ENCODE peak calls at places on chromosome 22, in five cellular contexts. One of them, this sample, is unnamed.

GRCh38 chr22:37362618-37363017 is 64.7 kb downstream of the ELFN2 start:
- DNase-seq in NCI-H1092 treated with DMSO at 0.1 percent for 48 hours: no peak
- DNase-seq in GM19239: no peak
- DNase-seq in Caki2: no peak
- DNase-seq in NCI-H187: no peak
- DNase-seq in this sample: no peak

GRCh38 chr22:27223317-27224177 is 566.2 kb downstream of the MIAT start:
- DNase-seq in NCI-H1092 treated with DMSO at 0.1 percent for 48 hours: no peak
- DNase-seq in GM19239: no peak
- DNase-seq in Caki2: peak; percentile 79
- DNase-seq in NCI-H187: no peak
- DNase-seq in this sample: no peak

GRCh38 chr22:48734961-48735360 is 1092.7 kb downstream of the BRD1 start:
- DNase-seq in NCI-H1092 treated with DMSO at 0.1 percent for 48 hours: no peak
- DNase-seq in GM19239: no peak
- DNase-seq in Caki2: no peak
- DNase-seq in NCI-H187: no peak
- DNase-seq in this sample: no peak

GRCh38 chr22:23248583-23248982 is 68.3 kb downstream of the BCR start:
- DNase-seq in NCI-H1092 treated with DMSO at 0.1 percent for 48 hours: peak; percentile 67
- DNase-seq in GM19239: no peak
- DNase-seq in Caki2: peak; percentile 12
- DNase-seq in NCI-H187: peak; percentile 2
- DNase-seq in this sample: peak; percentile 44

GRCh38 chr22:38243007-38243775 is 29.6 kb downstream of the TMEM184B start:
- DNase-seq in NCI-H1092 treated with DMSO at 0.1 percent for 48 hours: peak; percentile 98
- DNase-seq in GM19239: no peak
- DNase-seq in Caki2: no peak
- DNase-seq in NCI-H187: peak; percentile 22
- DNase-seq in this sample: peak; percentile 95

GRCh38 chr22:32219030-32219429 is 14.2 kb upstream of the RFPL2 start:
- DNase-seq in NCI-H1092 treated with DMSO at 0.1 percent for 48 hours: no peak
- DNase-seq in GM19239: no peak
- DNase-seq in Caki2: no peak
- DNase-seq in NCI-H187: no peak
- DNase-seq in this sample: no peak

GRCh38 chr22:24996420-24996952 is 44.0 kb downstream of the KIAA1671 start:
- DNase-seq in NCI-H1092 treated with DMSO at 0.1 percent for 48 hours: no peak
- DNase-seq in GM19239: no peak
- DNase-seq in Caki2: peak; percentile 98
- DNase-seq in NCI-H187: no peak
- DNase-seq in this sample: peak; percentile 27

GRCh38 chr22:30296851-30297250 is 7.5 kb upstream of the CASTOR1 start:
- DNase-seq in NCI-H1092 treated with DMSO at 0.1 percent for 48 hours: no peak
- DNase-seq in GM19239: no peak
- DNase-seq in Caki2: no peak
- DNase-seq in NCI-H187: no peak
- DNase-seq in this sample: peak; percentile 29

GRCh38 chr22:32271389-32271788 is 16.2 kb upstream of the SLC5A4 start:
- DNase-seq in NCI-H1092 treated with DMSO at 0.1 percent for 48 hours: no peak
- DNase-seq in GM19239: no peak
- DNase-seq in Caki2: no peak
- DNase-seq in NCI-H187: no peak
- DNase-seq in this sample: no peak

GRCh38 chr22:44730490-44731356 is 21.7 kb upstream of the ARHGAP8 start:
- DNase-seq in NCI-H1092 treated with DMSO at 0.1 percent for 48 hours: no peak
- DNase-seq in GM19239: no peak
- DNase-seq in Caki2: no peak
- DNase-seq in NCI-H187: no peak
- DNase-seq in this sample: no peak

GRCh38 chr22:29480262-29480511 is 169 bp downstream of the NEFH start:
- DNase-seq in NCI-H1092 treated with DMSO at 0.1 percent for 48 hours: no peak
- DNase-seq in GM19239: no peak
- DNase-seq in Caki2: no peak
- DNase-seq in NCI-H187: no peak
- DNase-seq in this sample: no peak

GRCh38 chr22:22909605-22910271 is 22.1 kb downstream of the IGLL5 start:
- DNase-seq in NCI-H1092 treated with DMSO at 0.1 percent for 48 hours: no peak
- DNase-seq in GM19239: no peak
- DNase-seq in Caki2: no peak
- DNase-seq in NCI-H187: no peak
- DNase-seq in this sample: no peak

This sample was measured in NCI-H146.